ENCODE peak calls at places on chromosomes 13 and 19, in five cellular contexts. F, T, G, Z and D are unnamed samples.

GRCh38 chr13:92951273-92951820 is 275.3 kb upstream of the GPC6 start:
- DNase-seq in F (no peak), T (no peak), G (no peak), Z (no peak), D (no peak)

GRCh38 chr13:114067381-114067885 is 65.0 kb downstream of the RASA3 start:
- DNase-seq in F (no peak), T (no peak), G (no peak), Z (no peak), D (peak; percentile 87)

GRCh38 chr13:27712421-27712820 is 79.9 kb upstream of the GSX1 start:
- DNase-seq in F (peak; percentile 26), T (peak; percentile 36), G (no peak), Z (no peak), D (no peak)

GRCh38 chr13:111789011-111789410 is 277.9 kb upstream of the SOX1 start:
- DNase-seq in F (no peak), T (no peak), G (no peak), Z (no peak), D (no peak)

GRCh38 chr19:46081928-46082727 is 41.3 kb upstream of the IGFL4 start:
- DNase-seq in F (peak; percentile 63), T (peak; percentile 41), G (peak; percentile 55), Z (peak; percentile 50), D (peak; percentile 8)

GRCh38 chr19:12872255-12872654 is 9.0 kb downstream of the DNASE2 start:
- DNase-seq in F (no peak), T (no peak), G (no peak), Z (no peak), D (no peak)

GRCh38 chr13:51451467-51452390 is 1.1 kb downstream of the INTS6 start:
- DNase-seq in F (peak; percentile 81), T (peak; percentile 54), G (peak; percentile 55), Z (peak; percentile 69), D (no peak)

GRCh38 chr19:42657551-42657950 is 62.8 kb upstream of the CEACAM8 start:
- DNase-seq in F (no peak), T (no peak), G (no peak), Z (no peak), D (no peak)

GRCh38 chr13:20760872-20761271 is 12.9 kb downstream of the EEF1AKMT1 start:
- DNase-seq in F (no peak), T (no peak), G (no peak), Z (no peak), D (no peak)

GRCh38 chr19:45507864-45508680 is 793 bp downstream of the VASP start:
- DNase-seq in F (no peak), T (no peak), G (no peak), Z (peak; percentile 55), D (no peak)

GRCh38 chr13:24692541-24692940 is 12.3 kb downstream of the ATP12A start:
- DNase-seq in F (no peak), T (no peak), G (no peak), Z (no peak), D (no peak)

GRCh38 chr13:26872444-26873173 is 112.0 kb upstream of the GPR12 start:
- DNase-seq in F (peak; percentile 74), T (peak; percentile 31), G (peak; percentile 75), Z (peak; percentile 53), D (no peak)

GRCh38 chr19:56091066-56091490 is 30.0 kb downstream of the ZNF787 start:
- DNase-seq in F (no peak), T (no peak), G (no peak), Z (no peak), D (no peak)

GRCh38 chr19:7673995-7674667 is 2.8 kb upstream of the MCEMP1 start:
- DNase-seq in F (peak; percentile 81), T (peak; percentile 21), G (peak; percentile 86), Z (peak; percentile 84), D (no peak)

GRCh38 chr13:84273163-84273562 is 390.9 kb upstream of the SLITRK1 start:
- DNase-seq in F (no peak), T (no peak), G (no peak), Z (no peak), D (no peak)

GRCh38 chr19:4870025-4870700 is 2.7 kb upstream of the PLIN3 start:
- DNase-seq in F (no peak), T (peak; percentile 98), G (no peak), Z (peak; percentile 74), D (no peak)

GRCh38 chr13:74575729-74576125 is 441.5 kb upstream of the KLF12 start:
- DNase-seq in F (peak; percentile 90), T (no peak), G (peak; percentile 86), Z (peak; percentile 19), D (no peak)

GRCh38 chr13:112475889-112476288 is 99.7 kb downstream of the SPACA7 start:
- DNase-seq in F (no peak), T (no peak), G (no peak), Z (no peak), D (no peak)

GRCh38 chr13:62643799-62644484 is 1228.3 kb upstream of the PCDH20 start:
- DNase-seq in F (no peak), T (no peak), G (no peak), Z (no peak), D (peak; percentile 15)

GRCh38 chr13:50574731-50575130 is 268.8 kb downstream of the DLEU7 start:
- DNase-seq in F (no peak), T (no peak), G (no peak), Z (no peak), D (no peak)

GRCh38 chr13:71359641-71360040 is 507.4 kb downstream of the DACH1 start:
- DNase-seq in F (no peak), T (no peak), G (no peak), Z (no peak), D (no peak)

GRCh38 chr19:7869453-7869909 is 4.7 kb downstream of the PRR36 start:
- DNase-seq in F (peak; percentile 84), T (peak; percentile 53), G (peak; percentile 69), Z (peak; percentile 68), D (no peak)

GRCh38 chr13:51397262-51397933 is 55.4 kb downstream of the INTS6 start:
- DNase-seq in F (peak; percentile 3), T (no peak), G (peak; percentile 6), Z (no peak), D (no peak)

GRCh38 chr13:113749956-113750355 is 9.1 kb upstream of the TMEM255B start:
- DNase-seq in F (no peak), T (no peak), G (no peak), Z (no peak), D (no peak)

GRCh38 chr13:74443623-74444022 is 309.4 kb upstream of the KLF12 start:
- DNase-seq in F (no peak), T (no peak), G (no peak), Z (no peak), D (no peak)

GRCh38 chr19:10505583-10506229 is 2.5 kb upstream of the KEAP1 start:
- DNase-seq in F (peak; percentile 73), T (peak; percentile 60), G (peak; percentile 76), Z (peak; percentile 65), D (no peak)
- TF ChIP-seq FOXM1 in F (no peak), T (no peak), G (no peak), Z (no peak), D (no peak)

GRCh38 chr19:2494447-2495129 is 18.7 kb downstream of the GADD45B start:
- DNase-seq in F (peak; percentile 88), T (no peak), G (no peak), Z (peak; percentile 92), D (no peak)
- TF ChIP-seq FOXM1 in F (no peak), T (no peak), G (no peak), Z (no peak), D (no peak)

DNA sequence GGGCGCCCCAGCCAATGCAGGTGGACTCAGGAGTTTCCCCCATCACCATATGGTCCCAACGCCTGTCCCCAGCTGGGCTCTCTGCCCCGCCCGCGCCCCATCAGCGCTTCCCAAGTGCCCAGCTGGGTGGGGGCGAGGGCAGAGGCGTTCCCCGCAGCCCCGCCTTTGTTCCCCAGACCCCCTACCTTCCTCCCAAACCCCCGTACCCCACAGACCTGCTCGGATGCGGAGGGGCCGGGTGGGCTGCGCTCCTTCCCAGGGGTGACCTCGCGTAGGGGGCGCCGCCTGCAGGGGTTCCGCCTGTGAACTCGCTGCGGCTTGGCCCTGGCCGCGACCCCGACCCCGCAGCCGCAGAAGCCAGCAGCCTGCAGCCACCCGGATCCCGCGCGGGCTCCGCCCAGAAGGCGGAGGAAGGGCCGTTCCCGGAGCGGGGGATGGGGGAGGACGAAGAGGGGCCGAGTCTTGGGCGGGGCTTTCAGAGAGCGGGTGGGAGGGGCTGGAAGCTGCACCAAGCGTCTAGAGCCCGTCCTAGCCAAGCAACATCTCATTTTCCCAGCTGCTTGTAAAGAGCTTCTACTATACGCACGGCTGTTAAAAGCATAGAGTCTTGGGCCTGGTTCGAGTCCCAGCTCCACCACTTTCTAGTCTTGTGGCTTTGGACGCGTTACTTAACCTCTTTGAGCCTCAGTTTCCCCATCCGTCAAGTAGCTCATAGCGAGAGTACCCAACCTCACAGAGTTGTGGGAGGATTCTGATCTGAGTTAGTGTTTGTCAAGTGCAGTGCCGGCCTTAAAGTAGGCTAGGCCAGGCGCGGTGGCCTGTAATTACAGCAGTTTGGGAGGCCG is at the start of gene RAB3D:
- DNase-seq in F (peak; percentile 99), T (peak; percentile 71), G (peak; percentile 94), Z (peak; percentile 98), D (peak; percentile 50)
- TF ChIP-seq FOXM1 in F (no peak), T (no peak), G (no peak), Z (no peak), D (no peak)

DNA sequence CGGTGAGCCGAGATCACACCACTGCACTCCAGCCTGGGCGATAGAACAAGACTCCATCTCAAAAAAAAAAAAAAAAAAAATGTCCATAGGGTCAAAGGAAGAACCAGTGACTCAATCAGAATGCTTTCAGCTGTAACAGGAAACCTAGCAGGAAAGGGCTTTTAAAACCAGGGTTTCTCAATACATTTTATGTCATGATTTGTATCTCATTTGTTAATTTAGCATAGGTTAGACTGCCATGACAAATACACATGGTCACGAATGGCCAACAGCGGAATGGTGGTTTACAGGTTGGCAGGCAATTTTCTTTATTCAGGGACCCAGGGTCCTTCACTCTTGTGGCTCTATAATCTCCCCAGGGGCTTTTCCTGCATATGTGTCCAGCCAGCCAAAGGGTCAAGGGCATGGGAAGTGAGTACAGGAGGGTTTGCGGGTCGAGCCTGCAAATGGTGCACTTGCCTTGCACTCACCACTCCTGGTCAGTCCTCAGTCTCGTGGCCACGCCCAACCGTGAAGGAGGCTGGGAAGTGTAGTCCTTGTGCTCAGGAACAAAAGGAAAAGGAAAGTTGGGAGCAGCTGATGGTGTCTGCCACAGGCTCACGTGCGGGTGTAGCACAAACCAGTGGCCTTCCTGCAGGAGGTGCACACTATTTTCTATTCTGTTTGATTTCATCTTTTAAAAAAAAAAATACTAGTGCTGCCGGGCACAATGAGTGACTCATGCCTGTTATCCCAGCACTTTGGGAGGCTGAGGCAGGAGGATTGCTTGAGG is 14.8 kb downstream of the DHX34 start:
- DNase-seq in F (peak; percentile 29), T (no peak), G (no peak), Z (no peak), D (no peak)
- TF ChIP-seq FOXM1 in F (no peak), T (no peak), G (no peak), Z (no peak), D (no peak)

GRCh38 chr13:60244381-60244780 is 80.7 kb upstream of the DIAPH3 start:
- DNase-seq in F (no peak), T (no peak), G (no peak), Z (no peak), D (no peak)
- TF ChIP-seq FOXM1 in F (no peak), T (no peak), G (no peak), Z (no peak), D (no peak)